ENCODE peak calls at places on chromosomes 1 and 21, in nine cellular contexts. P is AG04450, U is brain microvascular endothelial cell, N is astrocyte, Q is GM23338, F is spleen, C is tibial nerve, I is PC-3, L is hepatocyte. R is an unnamed sample.

GRCh38 chr1:174007846-174008245 is 14.3 kb downstream of the RC3H1 start:
- DNase-seq in P (no peak), U (no peak), C (no peak), L (no peak), N (no peak), Q (no peak), F (no peak), I (peak; percentile 49), R (no peak)

GRCh38 chr1:24364975-24365678 is 46.0 kb downstream of the GRHL3 start:
- DNase-seq in C (peak; percentile 31), F (no peak), P (peak; percentile 63), L (no peak), N (peak; percentile 92), Q (no peak), U (peak; percentile 86), I (peak; percentile 97), R (no peak)

GRCh38 chr21:35649186-35649585 is 411.1 kb downstream of the SETD4 start:
- DNase-seq in Q (no peak), L (peak; percentile 8), P (no peak), U (peak; percentile 35), F (no peak), I (peak; percentile 69), C (no peak), N (peak; percentile 50), R (no peak)

GRCh38 chr1:20290624-20291597 is at the start of gene VWA5B1:
- DNase-seq in Q (peak; percentile 92), P (no peak), L (peak; percentile 87), F (no peak), N (no peak), C (no peak), U (no peak), I (no peak), R (no peak)

GRCh38 chr1:85617582-85618237 is 37.1 kb downstream of the CCN1 start:
- DNase-seq in U (peak; percentile 52), I (no peak), P (peak; percentile 65), F (no peak), N (peak; percentile 69), C (no peak), Q (no peak), L (no peak), R (no peak)

GRCh38 chr21:42649122-42650032 is 4.0 kb upstream of the PDE9A start:
- DNase-seq in C (no peak), U (no peak), N (no peak), Q (no peak), I (no peak), P (no peak), L (no peak), F (peak; percentile 58), R (no peak)

GRCh38 chr1:180027949-180028445 is 73.4 kb downstream of the CEP350 start:
- DNase-seq in Q (no peak), N (peak; percentile 78), P (peak; percentile 16), L (no peak), C (no peak), U (peak; percentile 13), F (no peak), I (peak; percentile 37), R (no peak)

GRCh38 chr1:202760589-202760988 is 47.6 kb downstream of the KDM5B start:
- DNase-seq in I (no peak), N (no peak), C (no peak), F (no peak), U (no peak), Q (no peak), P (no peak), L (no peak), R (no peak)

GRCh38 chr1:201095581-201096531 is 16.4 kb downstream of the CACNA1S start:
- DNase-seq in F (no peak), C (no peak), L (no peak), N (no peak), Q (no peak), P (no peak), I (no peak), U (no peak), R (no peak)

GRCh38 chr1:23598424-23598823 is 39.1 kb upstream of the ID3 start:
- DNase-seq in F (no peak), Q (peak; percentile 98), C (no peak), N (no peak), U (no peak), L (no peak), P (no peak), I (no peak), R (no peak)

GRCh38 chr1:3607703-3608065 is 3.6 kb downstream of the MEGF6 start:
- DNase-seq in N (no peak), L (no peak), Q (no peak), P (no peak), I (no peak), U (no peak), C (no peak), F (no peak), R (no peak)

GRCh38 chr1:205568135-205568468 is 63.6 kb downstream of the CDK18 start:
- DNase-seq in Q (peak; percentile 35), C (no peak), U (no peak), P (no peak), F (no peak), L (no peak), I (no peak), N (no peak), R (no peak)

GRCh38 chr1:75338974-75339483 is 204.8 kb downstream of the LHX8 start:
- DNase-seq in F (no peak), P (no peak), L (no peak), N (peak; percentile 22), Q (peak; percentile 45), I (no peak), U (no peak), C (no peak), R (no peak)

GRCh38 chr1:149848811-149849210 is 50.6 kb upstream of the BOLA1 start:
- DNase-seq in C (peak; percentile 3), U (no peak), L (no peak), P (no peak), N (no peak), Q (peak; percentile 3), I (peak; percentile 40), F (no peak), R (no peak)

GRCh38 chr1:82086739-82087138 is 286.0 kb downstream of the ADGRL2 start:
- DNase-seq in P (no peak), L (no peak), C (no peak), I (no peak), Q (no peak), N (no peak), U (peak; percentile 47), F (no peak), R (no peak)

GRCh38 chr21:42707207-42707830 is 53.9 kb downstream of the PDE9A start:
- DNase-seq in N (no peak), U (no peak), F (no peak), L (no peak), C (no peak), Q (no peak), P (no peak), I (no peak), R (no peak)

GRCh38 chr1:170864784-170865538 is 70.4 kb upstream of the MROH9 start:
- DNase-seq in C (peak; percentile 9), Q (no peak), P (no peak), I (no peak), N (no peak), F (no peak), L (no peak), U (no peak), R (no peak)

GRCh38 chr1:145695781-145696629 is 11.2 kb downstream of the PDZK1 start:
- DNase-seq in N (no peak), I (no peak), L (no peak), P (no peak), U (no peak), Q (no peak), F (no peak), C (no peak), R (no peak)

GRCh38 chr1:86503477-86504129 is 34.9 kb downstream of the CLCA1 start:
- DNase-seq in P (peak; percentile 6), F (peak; percentile 81), Q (peak; percentile 34), U (no peak), L (peak; percentile 35), N (no peak), C (no peak), I (no peak), R (no peak)

GRCh38 chr1:159121526-159121925 is 45.0 kb upstream of the AIM2 start:
- DNase-seq in U (no peak), C (no peak), P (no peak), Q (no peak), L (no peak), N (no peak), I (no peak), F (no peak), R (no peak)

DNA sequence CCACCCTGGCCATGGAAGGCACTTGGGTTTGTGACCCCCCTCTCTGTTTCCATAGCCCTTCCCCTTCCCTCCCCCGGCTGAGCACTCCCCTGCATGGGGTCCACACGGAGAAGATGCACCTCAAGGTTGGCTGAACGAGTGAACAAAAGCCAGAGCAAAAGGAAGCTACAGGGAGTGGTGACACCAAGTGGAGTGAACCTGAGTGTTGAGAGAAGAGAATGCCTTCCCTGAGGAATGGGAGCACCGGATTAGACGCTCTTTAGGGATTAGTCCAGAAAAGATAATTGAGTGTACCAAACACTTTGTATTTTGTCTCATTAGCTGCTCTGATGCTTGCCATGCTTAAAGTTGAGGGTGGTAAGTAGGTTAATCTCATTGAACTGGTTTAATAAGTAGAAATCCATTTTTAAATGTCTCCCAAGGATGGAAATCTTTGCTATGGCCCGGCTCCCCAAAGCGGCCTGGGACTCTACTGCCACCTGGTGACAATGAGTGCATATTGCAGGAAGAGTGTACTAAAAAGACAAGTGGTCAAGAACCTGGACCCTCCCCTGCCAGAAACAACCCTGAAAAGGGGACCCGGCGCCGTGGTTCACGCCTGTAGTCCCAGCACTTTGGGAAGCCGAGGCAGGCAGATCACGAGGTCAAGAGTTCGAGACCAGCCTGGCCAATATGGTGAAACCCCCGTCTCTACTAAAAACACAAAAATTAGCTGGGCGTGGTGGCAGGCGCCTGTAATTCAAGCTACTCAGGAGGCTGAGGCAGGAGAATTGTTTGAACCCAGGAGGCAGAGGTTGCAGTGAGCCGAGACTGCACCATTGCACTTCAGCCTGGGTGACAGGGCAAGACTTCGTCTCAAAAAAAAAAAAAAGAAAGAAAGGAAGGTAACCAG is 150.6 kb upstream of the ZC3H12A start:
- DNase-seq in I (peak; percentile 67), L (peak; percentile 28), N (no peak), F (peak; percentile 66), Q (peak; percentile 88), P (no peak), U (peak; percentile 19), C (no peak), R (no peak)
- TF ChIP-seq CTCF in I (peak; percentile 82), L (peak; percentile 62), N (peak; percentile 34), F (peak; percentile 46), Q (peak; percentile 89), P (peak; percentile 69), U (peak; percentile 81), C (no peak), R (peak; percentile 84)

GRCh38 chr1:41225495-41225894 is 16.6 kb downstream of the SCMH1 start:
- DNase-seq in Q (no peak), P (no peak), F (no peak), N (no peak), C (no peak), I (no peak), L (no peak), U (no peak), R (no peak)
- H3K4me3 ChIP-seq in Q (no peak overlapping the region), P (no peak overlapping the region), F (no peak overlapping the region), N (no peak overlapping the region), C (no peak overlapping the region), I (no peak overlapping the region), L (no peak overlapping the region), U (no peak overlapping the region), R (no peak overlapping the region)

GRCh38 chr1:93114403-93114802 is 35.3 kb downstream of the MTF2 start:
- DNase-seq in I (peak; percentile 83), F (no peak), N (peak; percentile 2), U (no peak), P (no peak), Q (no peak), C (no peak), L (no peak), R (no peak)
- TF ChIP-seq CTCF in I (no peak), F (no peak), N (no peak), U (no peak), P (no peak), Q (no peak), C (no peak), L (no peak), R (no peak)

GRCh38 chr1:62181531-62181930 is 13.1 kb upstream of the L1TD1 start:
- DNase-seq in I (no peak), L (no peak), C (no peak), U (no peak), Q (peak; percentile 80), P (no peak), F (peak; percentile 24), N (no peak), R (no peak)
- H3K4me3 ChIP-seq in I (no peak overlapping the region), L (no peak overlapping the region), C (no peak overlapping the region), U (no peak overlapping the region), Q (peak overlapping the region; percentile 33), P (no peak overlapping the region), F (no peak overlapping the region), N (no peak overlapping the region), R (no peak overlapping the region)

R was measured in LNCaP clone FGC.